ENCODE peak calls at places on chromosomes 2 and 18, in seven cellular contexts. Y, V, O, U, I, C and E are unnamed samples.

GRCh38 chr2:9806656-9807055 is 36.6 kb upstream of the TAF1B start:
- DNase-seq in Y (no peak), V (no peak), O (no peak), U (no peak), I (no peak), C (no peak), E (no peak)

GRCh38 chr2:43631918-43632317 is 5.1 kb upstream of the PLEKHH2 start:
- DNase-seq in Y (no peak), V (no peak), O (no peak), U (no peak), I (no peak), C (no peak), E (no peak)

GRCh38 chr2:193695367-193695766 is 1500.6 kb upstream of the TMEFF2 start:
- DNase-seq in Y (no peak), V (peak), O (peak), U (no peak), I (no peak), C (no peak), E (no peak)

GRCh38 chr2:110642360-110642759 is 35.5 kb downstream of the BUB1 start:
- DNase-seq in Y (no peak), V (no peak), O (no peak), U (no peak), I (no peak), C (no peak), E (no peak)

GRCh38 chr18:183769-184168 is 25.4 kb downstream of the USP14 start:
- DNase-seq in Y (no peak), V (peak), O (no peak), U (no peak), I (no peak), C (no peak), E (no peak)

GRCh38 chr2:36530983-36531354 is 67.0 kb downstream of the FEZ2 start:
- DNase-seq in Y (no peak), V (peak), O (no peak), U (no peak), I (no peak), C (no peak), E (no peak)

GRCh38 chr2:70515938-70516337 is 37.7 kb downstream of the TGFA start:
- DNase-seq in Y (no peak), V (no peak), O (peak), U (no peak), I (no peak), C (no peak), E (no peak)

GRCh38 chr2:11279398-11279797 is 65.0 kb downstream of the ROCK2 start:
- DNase-seq in Y (no peak), V (no peak), O (no peak), U (no peak), I (no peak), C (no peak), E (no peak)

GRCh38 chr2:106990307-106990706 is 104.3 kb upstream of the ST6GAL2 start:
- DNase-seq in Y (no peak), V (peak), O (no peak), U (no peak), I (no peak), C (peak), E (no peak)

GRCh38 chr18:38250981-38251380 is 685.4 kb upstream of the CELF4 start:
- DNase-seq in Y (no peak), V (no peak), O (no peak), U (no peak), I (no peak), C (no peak), E (no peak)

GRCh38 chr2:241730679-241731293 is 3.6 kb upstream of the D2HGDH start:
- DNase-seq in Y (no peak), V (no peak), O (no peak), U (no peak), I (no peak), C (no peak), E (no peak)

GRCh38 chr18:33184178-33184577 is 256.3 kb downstream of the CCDC178 start:
- DNase-seq in Y (no peak), V (peak), O (no peak), U (peak), I (no peak), C (no peak), E (no peak)

GRCh38 chr2:25548587-25548986 is 124.8 kb downstream of the DTNB start:
- DNase-seq in Y (no peak), V (no peak), O (no peak), U (no peak), I (no peak), C (no peak), E (no peak)

GRCh38 chr2:77105008-77105407 is 417.2 kb downstream of the LRRTM4 start:
- DNase-seq in Y (no peak), V (no peak), O (no peak), U (no peak), I (no peak), C (no peak), E (no peak)

GRCh38 chr2:12070581-12070980 is 324.1 kb downstream of the LPIN1 start:
- DNase-seq in Y (no peak), V (no peak), O (no peak), U (no peak), I (no peak), C (peak), E (no peak)

GRCh38 chr2:9244985-9245544 is 38.5 kb downstream of the ASAP2 start:
- DNase-seq in Y (no peak), V (no peak), O (no peak), U (peak), I (no peak), C (no peak), E (no peak)

DNA sequence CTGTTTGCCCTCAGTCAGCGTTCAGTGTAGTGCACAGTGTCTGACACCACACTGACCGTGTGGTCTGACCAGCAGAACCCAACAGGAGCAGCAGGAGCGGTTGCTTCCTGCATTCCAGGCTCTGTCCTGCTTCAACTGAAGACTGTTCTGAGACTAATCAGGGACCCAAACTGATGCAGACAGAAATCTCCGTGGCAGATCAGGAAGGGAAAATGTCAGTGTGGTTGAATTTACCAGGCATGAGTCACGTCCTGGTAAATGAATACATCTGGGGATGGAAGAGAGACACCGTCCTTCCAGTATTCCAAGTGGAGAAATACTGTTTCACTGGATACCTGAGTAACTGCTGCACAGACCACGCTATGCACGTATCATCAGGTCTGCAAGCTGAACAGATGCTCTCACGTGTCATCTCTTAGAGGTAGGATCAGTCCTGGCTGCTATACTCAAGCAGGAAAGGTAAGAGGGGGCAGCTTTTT is 223.6 kb upstream of the EPAS1 start:
- DNase-seq in Y (no peak), V (peak), O (no peak), U (peak), I (no peak), C (peak), E (no peak)
- H3K4me3 ChIP-seq in Y (no peak), V (no peak), O (no peak), U (peak), I (no peak), C (peak), E (no peak)

GRCh38 chr18:62384610-62385097 is 59.5 kb downstream of the TNFRSF11A start:
- DNase-seq in Y (no peak), V (peak), O (no peak), U (no peak), I (no peak), C (no peak), E (no peak)
- TF ChIP-seq CTCF in Y (no peak), V (no peak), O (no peak), U (no peak), I (no peak), C (no peak), E (no peak)

DNA sequence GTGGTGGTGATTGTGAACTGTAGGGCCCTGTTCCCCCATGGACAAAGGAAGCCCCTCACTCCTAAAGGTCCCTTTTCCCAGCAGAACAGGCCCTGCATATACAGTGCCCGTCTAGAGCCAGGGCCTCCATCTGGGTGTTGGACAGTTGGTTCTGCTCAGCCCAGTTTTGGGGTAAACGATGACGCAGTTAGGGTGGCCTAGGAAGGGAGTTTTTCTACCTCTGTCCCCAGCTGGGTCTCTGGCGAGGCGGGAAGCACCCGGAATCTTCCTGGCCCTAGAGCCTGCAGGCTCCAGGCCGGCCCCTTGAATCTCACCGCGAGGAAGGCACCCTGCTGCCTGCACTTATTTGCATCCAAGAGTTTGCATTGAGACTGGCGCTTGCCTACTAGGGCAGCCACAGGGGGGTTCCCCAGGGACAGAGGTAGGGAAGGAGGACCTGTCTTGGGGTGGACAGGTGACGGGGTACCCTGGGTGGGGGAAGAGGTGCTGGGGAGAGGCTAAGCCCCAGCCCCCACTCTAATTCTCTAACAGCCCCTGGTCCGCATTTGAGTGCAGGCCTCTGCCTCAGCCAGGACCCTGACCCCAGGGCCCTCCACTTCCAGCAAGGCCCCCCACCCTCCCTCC is 514 bp upstream of the MTA3 start:
- DNase-seq in Y (peak), V (peak), O (peak), U (no peak), I (peak), C (no peak), E (peak)
- H3K4me3 ChIP-seq in Y (peak), V (peak), O (peak), U (no peak), I (peak), C (peak), E (no peak)

DNA sequence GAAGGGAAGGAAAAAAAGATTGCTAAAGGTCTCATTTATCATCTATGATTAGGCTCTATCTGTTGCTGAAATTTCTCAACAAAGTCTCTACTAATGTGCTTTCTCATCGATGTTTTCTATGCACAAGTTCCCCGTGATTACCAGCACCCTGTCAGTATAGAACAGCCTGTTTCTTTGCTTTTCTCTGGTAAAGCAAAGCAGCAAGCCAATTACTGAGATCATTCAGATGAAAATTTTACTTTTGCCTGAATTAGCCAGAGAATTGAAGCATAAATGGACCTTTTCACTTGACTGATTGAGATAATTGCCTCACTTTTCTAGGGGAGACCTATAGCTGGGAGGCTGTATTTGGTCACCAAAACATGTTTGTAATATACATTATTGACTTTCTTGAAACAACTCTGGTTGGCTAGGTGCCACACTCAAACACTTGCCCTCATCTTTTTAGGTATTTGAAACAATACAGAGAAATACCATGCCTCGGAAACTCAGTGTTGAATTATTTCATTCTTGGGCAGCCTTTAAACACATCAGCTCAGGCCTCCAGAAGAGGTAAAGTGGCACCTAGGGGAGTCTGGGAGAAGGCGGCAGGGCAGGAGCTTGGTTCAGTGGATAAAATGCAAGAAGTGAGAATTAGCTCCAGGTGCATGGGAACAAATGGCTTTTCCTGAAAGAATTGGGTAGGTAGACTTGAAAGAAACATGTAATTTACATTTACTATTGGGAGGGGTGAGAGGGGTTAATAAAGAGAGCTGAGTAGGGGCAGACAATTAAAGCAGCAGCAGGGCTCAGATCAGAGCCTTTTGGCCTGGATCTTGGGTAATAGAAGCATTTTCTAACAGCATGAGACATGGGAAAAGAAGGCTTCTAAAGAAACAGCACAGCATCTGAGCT is 96.1 kb downstream of the GALNT3 start:
- DNase-seq in Y (no peak), V (no peak), O (no peak), U (no peak), I (no peak), C (no peak), E (no peak)
- TF ChIP-seq CTCF in Y (no peak), V (no peak), O (no peak), U (no peak), I (no peak), C (no peak), E (no peak)

DNA sequence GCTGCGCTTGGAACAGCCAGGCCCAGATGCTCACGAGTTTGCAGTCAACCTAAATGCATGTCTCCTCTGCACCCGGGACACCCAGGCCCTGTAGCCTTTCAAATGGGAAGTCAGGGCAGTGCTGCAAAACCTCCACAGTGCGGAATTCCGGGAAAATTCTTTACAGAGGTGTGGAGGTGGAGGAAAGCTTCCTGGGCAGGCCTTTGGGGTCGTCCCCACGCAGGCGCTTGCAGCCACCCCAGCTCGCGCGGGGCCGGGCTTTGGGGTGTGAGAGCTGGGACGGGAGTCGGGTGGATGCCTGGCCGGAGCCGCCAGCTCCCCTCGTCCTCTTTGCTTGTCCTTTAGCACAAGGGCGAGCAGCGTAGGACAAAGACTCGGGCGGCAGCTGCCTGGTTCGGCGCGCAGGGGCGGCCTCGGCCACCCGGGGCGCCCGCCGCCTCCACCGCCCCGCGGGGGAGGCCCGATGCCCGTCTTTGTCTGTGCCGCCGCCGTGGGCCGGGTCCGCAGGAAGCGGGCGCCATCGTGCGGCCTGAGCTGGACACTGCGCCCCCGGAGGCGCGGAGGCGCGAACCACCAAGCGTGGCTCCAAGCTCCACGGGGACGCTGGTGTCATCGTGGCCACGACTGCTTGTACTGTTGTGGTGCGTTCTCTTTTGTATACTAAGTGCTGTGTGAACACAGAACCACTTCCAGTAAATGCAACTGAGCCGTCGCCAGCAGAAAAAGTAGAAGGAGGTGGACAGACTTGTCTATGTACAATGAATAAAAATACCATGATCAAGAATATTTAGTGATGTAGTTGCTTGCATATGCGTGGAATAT is 28.2 kb upstream of the BCL11A start:
- DNase-seq in Y (peak), V (peak), O (peak), U (no peak), I (peak), C (no peak), E (peak)
- H3K4me3 ChIP-seq in Y (peak), V (peak), O (peak), U (no peak), I (peak), C (peak), E (peak)